ENCODE peak calls at places on chromosomes 1 and 21, in six cellular contexts. N is PC-3; S is neuronal stem cell; P is CD4-positive, alpha-beta memory T cell; U is ovary; G is fibroblast of lung. X is an unnamed sample.

GRCh38 chr1:12620142-12620865 is 2.3 kb upstream of the DHRS3 start:
- DNase-seq in N (peak; percentile 52), S (no peak), P (peak; percentile 49), U (no peak), G (peak; percentile 50), X (no peak)

GRCh38 chr1:55559802-55560201 is 344.6 kb upstream of the USP24 start:
- DNase-seq in N (no peak), S (no peak), P (no peak), U (no peak), G (no peak), X (no peak)

GRCh38 chr1:174060090-174060489 is 37.9 kb upstream of the RC3H1 start:
- DNase-seq in N (peak; percentile 43), S (no peak), P (no peak), U (no peak), G (peak; percentile 66), X (no peak)

GRCh38 chr1:108685524-108685923 is 6.6 kb upstream of the PRPF38B start:
- DNase-seq in N (no peak), S (no peak), P (no peak), U (no peak), G (no peak), X (no peak)

GRCh38 chr1:59219926-59220325 is 77.0 kb upstream of the FGGY start:
- DNase-seq in N (no peak), S (no peak), P (no peak), U (no peak), G (no peak), X (no peak)

GRCh38 chr1:26913754-26914619 is at the start of gene NR0B2:
- DNase-seq in N (no peak), S (no peak), P (no peak), U (no peak), G (no peak), X (peak; percentile 31)

GRCh38 chr1:219422811-219423598 is 189.9 kb downstream of the ZC3H11B start:
- DNase-seq in N (peak; percentile 97), S (no peak), P (no peak), U (no peak), G (peak; percentile 78), X (no peak)

GRCh38 chr1:205961970-205962820 is 18.9 kb upstream of the SLC26A9 start:
- DNase-seq in N (peak; percentile 17), S (no peak), P (no peak), U (no peak), G (peak; percentile 51), X (peak; percentile 30)

GRCh38 chr1:4653796-4654715 is at the start of gene AJAP1:
- DNase-seq in N (no peak), S (no peak), P (no peak), U (peak; percentile 48), G (no peak), X (no peak)
- H3K4me3 ChIP-seq in N (no peak within 1 kb of the TSS), S (no peak within 1 kb of the TSS), P (no peak within 1 kb of the TSS), U (peak within 1 kb of the TSS; percentile 37), G (no peak within 1 kb of the TSS), X (peak within 1 kb of the TSS; percentile 52)

GRCh38 chr1:68384872-68385390 is 64.8 kb downstream of the RPE65 start:
- DNase-seq in N (peak; percentile 95), S (no peak), P (no peak), U (no peak), G (peak; percentile 98), X (no peak)
- H3K27ac ChIP-seq in N (peak overlapping the region; percentile 100), S (no peak overlapping the region), P (no peak overlapping the region), U (no peak overlapping the region), G (peak overlapping the region; percentile 78), X (no peak overlapping the region)

DNA sequence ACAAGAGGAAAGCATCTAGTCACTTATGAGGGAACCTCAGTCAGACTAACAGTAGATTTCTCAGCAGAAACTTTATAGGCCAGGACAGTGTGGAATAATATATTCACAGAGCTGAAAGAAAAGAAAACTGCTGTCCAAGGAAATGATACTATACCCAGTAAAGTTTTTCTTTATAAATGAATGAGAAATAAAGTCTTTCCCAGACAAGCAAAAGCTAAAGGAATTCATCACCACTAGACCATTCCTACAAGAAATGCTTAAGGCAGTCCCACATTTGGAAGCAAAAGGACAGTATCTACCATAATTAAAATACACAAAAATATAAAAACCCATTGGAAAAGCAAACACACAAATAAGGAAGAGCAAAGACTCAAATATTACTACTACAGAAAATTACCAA is 59.9 kb downstream of the PSMG1 start:
- DNase-seq in N (no peak), S (no peak), P (no peak), U (no peak), G (no peak), X (no peak)
- H3K4me1 ChIP-seq in N (peaks cover 10% of the 10 kb centered on the region), S (peaks cover 4% of the 10 kb centered on the region), P (no peaks in the 10 kb centered on the region), U (no peaks in the 10 kb centered on the region), G (peaks cover 3% of the 10 kb centered on the region), X (no peaks in the 10 kb centered on the region)

DNA sequence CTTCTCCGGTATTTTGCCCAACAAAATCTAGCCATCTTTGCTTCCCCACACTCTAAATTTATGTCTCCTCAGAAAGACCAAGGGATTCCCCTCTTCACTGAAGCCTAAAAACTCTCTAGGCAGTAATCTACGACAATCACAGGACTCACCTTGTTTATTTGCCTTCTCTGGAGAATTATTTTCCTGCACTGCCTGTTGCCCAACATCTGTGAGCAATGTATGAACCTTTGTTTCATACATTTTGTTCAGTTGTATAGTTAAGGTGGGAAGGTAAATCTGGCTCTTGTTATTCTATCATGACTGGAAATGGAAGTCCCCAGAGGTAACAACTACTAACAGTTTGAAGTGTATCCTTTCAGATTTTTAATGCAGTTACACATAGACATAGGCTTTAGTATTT is 2.2 kb downstream of the COPA start:
- DNase-seq in N (no peak), S (no peak), P (no peak), U (no peak), G (no peak), X (no peak)
- H3K4me3 ChIP-seq in N (peak overlapping the region; percentile 86), S (no peak overlapping the region), P (no peak overlapping the region), U (no peak overlapping the region), G (peak overlapping the region; percentile 81), X (no peak overlapping the region)

DNA sequence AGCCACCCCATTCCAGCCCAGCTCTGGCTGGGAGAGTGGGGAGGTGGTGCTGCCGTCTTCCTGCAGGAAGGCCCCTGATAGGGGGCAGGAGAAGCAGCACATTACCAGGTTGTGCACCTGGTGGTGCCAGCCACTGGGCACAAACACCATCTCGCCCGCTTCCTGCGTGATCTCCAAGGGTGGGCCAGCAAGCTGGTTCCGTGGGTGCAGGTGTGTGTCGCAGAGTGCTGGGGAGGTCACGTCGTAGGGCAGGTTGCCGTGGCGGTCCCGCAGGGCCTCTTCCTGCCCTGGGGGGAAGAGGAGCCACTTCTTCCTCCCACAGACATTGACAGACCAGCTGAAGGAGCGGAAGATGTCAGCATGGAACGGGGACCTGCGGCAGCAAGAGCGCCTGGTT is 1.8 kb downstream of the JMJD4 start:
- DNase-seq in N (no peak), S (no peak), P (no peak), U (no peak), G (no peak), X (peak; percentile 51)
- H3K27ac ChIP-seq in N (no peak overlapping the region), S (no peak overlapping the region), P (no peak overlapping the region), U (no peak overlapping the region), G (no peak overlapping the region), X (no peak overlapping the region)

GRCh38 chr1:61290525-61290924 is 208.2 kb downstream of the NFIA start:
- DNase-seq in N (no peak), S (no peak), P (no peak), U (no peak), G (no peak), X (no peak)
- H3K4me1 ChIP-seq in N (peaks cover 54% of the 10 kb centered on the region), S (peaks cover 7% of the 10 kb centered on the region), P (no peaks in the 10 kb centered on the region), U (no peaks in the 10 kb centered on the region), G (no peaks in the 10 kb centered on the region), X (peaks cover 9% of the 10 kb centered on the region)

GRCh38 chr1:183247484-183247883 is 61.4 kb downstream of the LAMC2 start:
- DNase-seq in N (no peak), S (no peak), P (no peak), U (no peak), G (no peak), X (no peak)
- H3K4me3 ChIP-seq in N (no peak overlapping the region), S (no peak overlapping the region), P (no peak overlapping the region), U (no peak overlapping the region), G (no peak overlapping the region), X (no peak overlapping the region)

DNA sequence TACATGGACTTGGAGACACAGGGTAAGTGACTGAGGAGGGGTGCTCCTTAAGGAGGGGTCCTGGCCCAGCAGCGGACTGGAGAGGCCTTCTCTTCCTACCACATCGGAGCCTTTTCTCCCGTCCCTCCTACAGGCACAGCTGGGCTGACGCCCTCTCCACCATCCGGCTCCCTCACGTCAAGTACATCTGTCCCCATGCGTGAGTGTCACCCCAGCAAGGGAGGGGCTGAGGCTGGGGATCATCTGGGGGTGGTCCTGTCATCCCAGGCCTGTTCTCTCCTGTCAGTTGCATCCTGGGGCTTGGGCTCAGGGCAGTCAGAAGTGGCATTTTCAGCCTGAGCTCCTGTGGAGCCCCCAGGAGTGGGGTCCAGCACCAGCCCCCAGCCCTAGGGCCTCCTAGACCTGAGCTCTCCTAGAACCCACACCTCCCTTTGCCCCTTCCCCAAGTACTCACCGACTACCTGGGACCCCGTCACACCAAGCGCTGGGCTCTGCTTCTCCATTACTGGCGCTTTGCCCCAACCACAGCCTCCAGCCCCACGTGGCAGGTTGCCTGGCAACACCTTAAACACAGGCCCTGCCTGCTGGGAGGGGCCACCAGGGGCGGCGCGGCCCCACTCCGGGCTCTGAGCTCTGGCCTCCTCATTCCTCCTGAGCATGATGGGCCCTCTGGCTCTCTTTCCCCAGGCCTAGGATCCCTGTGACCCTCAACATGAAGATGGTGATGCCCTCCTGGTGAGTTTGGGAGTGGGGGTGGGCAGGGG is 2.3 kb downstream of the LYPLA2 start:
- DNase-seq in N (no peak), S (no peak), P (peak; percentile 73), U (peak; percentile 41), G (peak; percentile 68), X (peak; percentile 52)
- H3K27ac ChIP-seq in N (no peak overlapping the region), S (no peak overlapping the region), P (peak overlapping the region; percentile 25), U (no peak overlapping the region), G (peak overlapping the region; percentile 32), X (no peak overlapping the region)